ENCODE peak calls at places on chromosome X, in eight cellular contexts. M is fibroblast of lung; J is neuronal stem cell; T is psoas muscle; H is GM23338; I is upper lobe of right lung; X is CD4-positive, alpha-beta memory T cell; K is kidney. Y is an unnamed sample. For H3K36me3, the result is how much of the 10 kb centered on the place peaks cover.

GRCh38 chrX:12961191-12961718 is 13.7 kb upstream of the TMSB4X start:
- DNase-seq in J (no peak), M (no peak), H (no peak), I (no peak), K (no peak), X (no peak), T (no peak), Y (peak)

GRCh38 chrX:47327902-47328301 is 42.5 kb upstream of the ZNF157 start:
- DNase-seq in T (no peak), M (no peak), J (no peak), I (no peak), H (no peak), X (no peak), K (no peak), Y (no peak)

GRCh38 chrX:12065251-12065650 is 73.0 kb upstream of the FRMPD4 start:
- DNase-seq in X (no peak), J (peak), H (peak), K (no peak), T (no peak), M (peak), I (no peak), Y (no peak)

GRCh38 chrX:86148594-86148993 is 343 bp downstream of the DACH2 start:
- DNase-seq in X (no peak), I (no peak), K (no peak), T (no peak), J (no peak), H (peak), M (no peak), Y (no peak)

GRCh38 chrX:128676651-128677050 is 624.4 kb upstream of the ACTRT1 start:
- DNase-seq in J (no peak), M (peak), X (no peak), T (no peak), I (no peak), K (no peak), H (no peak), Y (no peak)

GRCh38 chrX:1529328-1529727 is 7.7 kb downstream of the P2RY8 start:
- DNase-seq in H (no peak), M (no peak), X (no peak), K (no peak), I (peak), T (no peak), J (no peak), Y (no peak)

GRCh38 chrX:102902355-102902754 is 34.7 kb upstream of the RAB40AL start:
- DNase-seq in I (no peak), K (no peak), T (no peak), H (no peak), X (no peak), J (no peak), M (no peak), Y (no peak)

GRCh38 chrX:55801811-55802210 is 84.3 kb downstream of the RRAGB start:
- DNase-seq in K (no peak), M (no peak), T (no peak), I (no peak), X (no peak), J (no peak), H (peak), Y (no peak)

GRCh38 chrX:101483705-101484104 is 1.6 kb upstream of the ARMCX4 start:
- DNase-seq in T (no peak), H (peak), M (peak), X (no peak), J (no peak), I (no peak), K (no peak), Y (no peak)

GRCh38 chrX:131747173-131747572 is 203.3 kb downstream of the OR13H1 start:
- DNase-seq in T (peak), X (peak), J (no peak), I (no peak), H (no peak), M (peak), K (no peak), Y (no peak)

GRCh38 chrX:132443196-132443595 is 45.6 kb downstream of the MBNL3 start:
- DNase-seq in H (no peak), M (no peak), X (no peak), K (no peak), J (no peak), T (no peak), I (no peak), Y (no peak)

GRCh38 chrX:38275615-38276014 is 51.7 kb downstream of the RPGR start:
- DNase-seq in H (no peak), T (no peak), I (no peak), X (no peak), M (peak), K (no peak), J (no peak), Y (no peak)

GRCh38 chrX:77014655-77015377 is 432.4 kb upstream of the FGF16 start:
- DNase-seq in K (no peak), T (no peak), X (no peak), H (peak), I (no peak), J (peak), M (peak), Y (no peak)

GRCh38 chrX:2409796-2410195 is 91.0 kb downstream of the DHRSX start:
- DNase-seq in I (no peak), H (no peak), J (no peak), M (no peak), K (no peak), T (no peak), X (no peak), Y (no peak)

GRCh38 chrX:23883737-23884354 is 23.9 kb downstream of the APOO start:
- DNase-seq in X (no peak), K (no peak), M (peak), I (no peak), H (peak), J (no peak), T (no peak), Y (no peak)

GRCh38 chrX:134542485-134542884 is 82.5 kb downstream of the HPRT1 start:
- DNase-seq in T (no peak), I (no peak), J (no peak), K (no peak), H (peak), M (peak), X (no peak), Y (no peak)

DNA sequence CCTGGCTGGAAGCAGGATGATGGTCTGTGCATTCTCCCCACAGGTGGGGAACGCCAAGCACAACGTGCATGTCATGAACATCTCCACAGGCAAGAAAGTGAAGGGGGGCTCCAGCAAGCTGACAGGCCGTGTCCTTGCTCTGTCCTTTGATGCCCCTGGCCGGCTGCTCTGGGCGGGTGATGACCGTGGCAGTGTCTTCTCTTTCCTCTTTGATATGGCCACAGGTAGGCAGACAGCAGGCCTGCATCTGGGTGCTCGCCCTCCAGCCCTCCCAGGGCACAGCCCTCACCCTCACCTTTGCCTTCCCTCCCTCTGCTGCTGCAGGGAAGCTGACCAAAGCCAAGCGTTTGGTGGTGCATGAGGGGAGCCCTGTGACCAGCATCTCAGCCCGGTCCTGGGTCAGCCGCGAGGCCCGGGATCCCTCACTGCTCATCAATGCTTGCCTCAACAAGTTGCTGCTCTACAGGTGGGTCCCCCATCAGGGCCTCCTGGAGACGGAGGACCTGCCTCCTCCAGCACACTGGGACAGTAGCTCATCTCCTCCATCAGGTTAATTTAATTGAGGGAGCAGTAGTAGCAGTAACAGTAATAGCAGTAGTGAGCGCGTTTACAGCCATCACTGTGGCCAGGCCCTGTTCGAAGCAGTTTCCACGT is 4.6 kb downstream of the WDR13 start:
- DNase-seq in T (no peak), M (no peak), K (no peak), I (no peak), X (no peak), H (no peak), J (no peak), Y (no peak)
- H3K36me3 ChIP-seq in T (under half), M (under half), K (under half), I (under half), X (under half), H (under half), J (half or more), Y (under half)

GRCh38 chrX:142977128-142977914 is 48.4 kb upstream of the SPANXN4 start:
- DNase-seq in X (no peak), H (no peak), I (no peak), J (no peak), T (no peak), M (no peak), K (no peak), Y (no peak)
- H3K27ac ChIP-seq in X (no peak), H (no peak), I (no peak), J (no peak), T (no peak), M (no peak), K (no peak), Y (no peak)

GRCh38 chrX:53383376-53384087 is 38.9 kb downstream of the SMC1A start:
- DNase-seq in T (no peak), I (no peak), K (no peak), M (no peak), H (no peak), X (no peak), J (no peak), Y (no peak)

GRCh38 chrX:53377464-53377863 is 45.0 kb downstream of the SMC1A start:
- DNase-seq in H (no peak), K (no peak), J (no peak), M (no peak), X (no peak), I (no peak), T (no peak), Y (no peak)

GRCh38 chrX:53374923-53375322 is 47.5 kb downstream of the SMC1A start:
- DNase-seq in M (no peak), I (no peak), T (no peak), H (peak), K (no peak), J (no peak), X (no peak), Y (no peak)

GRCh38 chrX:53379008-53379710 is 43.3 kb downstream of the SMC1A start:
- DNase-seq in X (no peak), T (no peak), I (no peak), H (no peak), J (no peak), K (no peak), M (no peak), Y (no peak)

GRCh38 chrX:53379747-53380146 is 42.7 kb downstream of the SMC1A start:
- DNase-seq in X (no peak), T (no peak), I (no peak), K (no peak), J (no peak), M (no peak), H (no peak), Y (no peak)
- H3K36me3 ChIP-seq in X (under half), T (under half), I (under half), K (under half), J (half or more), M (under half), H (under half), Y (under half)

GRCh38 chrX:71217298-71217697 is 5.7 kb upstream of the GJB1 start:
- DNase-seq in T (no peak), I (no peak), X (no peak), K (no peak), J (no peak), H (no peak), M (no peak), Y (no peak)
- H3K27ac ChIP-seq in T (no peak), I (no peak), X (no peak), K (no peak), J (no peak), H (no peak), M (no peak), Y (no peak)

GRCh38 chrX:54551801-54552200 is 21.8 kb downstream of the GNL3L start:
- DNase-seq in K (no peak), H (no peak), T (no peak), M (no peak), I (no peak), J (no peak), X (no peak), Y (no peak)

GRCh38 chrX:54550821-54551220 is 20.8 kb downstream of the GNL3L start:
- DNase-seq in I (no peak), J (no peak), K (no peak), M (no peak), T (no peak), X (no peak), H (no peak), Y (no peak)
- H3K36me3 ChIP-seq in I (under half), J (half or more), K (under half), M (under half), T (under half), X (under half), H (under half), Y (under half)

GRCh38 chrX:68932611-68933010 is 103.8 kb downstream of the EFNB1 start:
- DNase-seq in T (peak), X (no peak), H (no peak), I (no peak), M (no peak), K (no peak), J (no peak), Y (no peak)
- H3K27ac ChIP-seq in T (peak), X (no peak), H (no peak), I (no peak), M (no peak), K (peak), J (no peak), Y (no peak)

Y was measured in CD8-positive, alpha-beta T cell.